ENCODE peak calls at places on chromosomes 5 and 9, in ten cellular contexts. One of them, this sample, is unnamed.

GRCh38 chr5:9712506-9713285 is 82.5 kb upstream of the TAS2R1 start:
- DNase-seq in brain microvascular endothelial cell: peak; percentile 64
- DNase-seq in GM12864: no peak
- DNase-seq in coronary artery: no peak
- DNase-seq in HL-60: no peak
- DNase-seq in cardiac fibroblast: no peak
- DNase-seq in adrenal gland: no peak
- DNase-seq in K562: no peak
- DNase-seq in psoas muscle: no peak
- DNase-seq in pancreas: no peak
- DNase-seq in this sample: peak; percentile 2

GRCh38 chr9:35745569-35745968 is 3.5 kb downstream of the GBA2 start:
- DNase-seq in brain microvascular endothelial cell: no peak
- DNase-seq in GM12864: no peak
- DNase-seq in coronary artery: no peak
- DNase-seq in HL-60: no peak
- DNase-seq in cardiac fibroblast: no peak
- DNase-seq in adrenal gland: peak; percentile 9
- DNase-seq in K562: no peak
- DNase-seq in psoas muscle: no peak
- DNase-seq in pancreas: no peak
- DNase-seq in this sample: no peak

GRCh38 chr9:38039907-38040682 is 28.9 kb downstream of the SHB start:
- DNase-seq in brain microvascular endothelial cell: no peak
- DNase-seq in GM12864: no peak
- DNase-seq in coronary artery: no peak
- DNase-seq in HL-60: no peak
- DNase-seq in cardiac fibroblast: no peak
- DNase-seq in adrenal gland: no peak
- DNase-seq in K562: peak; percentile 81
- DNase-seq in psoas muscle: no peak
- DNase-seq in pancreas: no peak
- DNase-seq in this sample: no peak

GRCh38 chr9:99154356-99154755 is 49.4 kb downstream of the TGFBR1 start:
- DNase-seq in brain microvascular endothelial cell: no peak
- DNase-seq in GM12864: no peak
- DNase-seq in coronary artery: no peak
- DNase-seq in HL-60: no peak
- DNase-seq in cardiac fibroblast: no peak
- DNase-seq in adrenal gland: no peak
- DNase-seq in K562: no peak
- DNase-seq in psoas muscle: no peak
- DNase-seq in pancreas: no peak
- DNase-seq in this sample: no peak

GRCh38 chr9:36746415-36746814 is 173.7 kb downstream of the MELK start:
- DNase-seq in brain microvascular endothelial cell: no peak
- DNase-seq in GM12864: no peak
- DNase-seq in coronary artery: no peak
- DNase-seq in HL-60: no peak
- DNase-seq in cardiac fibroblast: no peak
- DNase-seq in adrenal gland: no peak
- DNase-seq in K562: no peak
- DNase-seq in psoas muscle: no peak
- DNase-seq in pancreas: no peak
- DNase-seq in this sample: no peak

GRCh38 chr9:9790216-9790872 is 822.5 kb downstream of the PTPRD start:
- DNase-seq in brain microvascular endothelial cell: peak; percentile 26
- DNase-seq in GM12864: peak; percentile 4
- DNase-seq in coronary artery: no peak
- DNase-seq in HL-60: peak; percentile 6
- DNase-seq in cardiac fibroblast: peak; percentile 5
- DNase-seq in adrenal gland: peak; percentile 45
- DNase-seq in K562: no peak
- DNase-seq in psoas muscle: no peak
- DNase-seq in pancreas: no peak
- DNase-seq in this sample: peak; percentile 10

GRCh38 chr9:125758986-125759811 is 12.0 kb downstream of the PBX3 start:
- DNase-seq in brain microvascular endothelial cell: no peak
- DNase-seq in GM12864: no peak
- DNase-seq in coronary artery: no peak
- DNase-seq in HL-60: peak; percentile 87
- DNase-seq in cardiac fibroblast: peak; percentile 36
- DNase-seq in adrenal gland: peak; percentile 38
- DNase-seq in K562: no peak
- DNase-seq in psoas muscle: no peak
- DNase-seq in pancreas: no peak
- DNase-seq in this sample: no peak

GRCh38 chr9:107983191-107983603 is 493.6 kb upstream of the KLF4 start:
- DNase-seq in brain microvascular endothelial cell: peak; percentile 18
- DNase-seq in GM12864: no peak
- DNase-seq in coronary artery: no peak
- DNase-seq in HL-60: no peak
- DNase-seq in cardiac fibroblast: peak; percentile 21
- DNase-seq in adrenal gland: no peak
- DNase-seq in K562: no peak
- DNase-seq in psoas muscle: no peak
- DNase-seq in pancreas: no peak
- DNase-seq in this sample: peak; percentile 7

GRCh38 chr9:6672118-6672517 is 26.6 kb upstream of the GLDC start:
- DNase-seq in brain microvascular endothelial cell: no peak
- DNase-seq in GM12864: no peak
- DNase-seq in coronary artery: no peak
- DNase-seq in HL-60: no peak
- DNase-seq in cardiac fibroblast: no peak
- DNase-seq in adrenal gland: no peak
- DNase-seq in K562: no peak
- DNase-seq in psoas muscle: no peak
- DNase-seq in pancreas: no peak
- DNase-seq in this sample: no peak

GRCh38 chr9:84788803-84789462 is 119.4 kb downstream of the NTRK2 start:
- DNase-seq in brain microvascular endothelial cell: no peak
- DNase-seq in GM12864: no peak
- DNase-seq in coronary artery: no peak
- DNase-seq in HL-60: no peak
- DNase-seq in cardiac fibroblast: no peak
- DNase-seq in adrenal gland: no peak
- DNase-seq in K562: no peak
- DNase-seq in psoas muscle: no peak
- DNase-seq in pancreas: no peak
- DNase-seq in this sample: no peak

GRCh38 chr5:141618030-141618803 is 583 bp downstream of the DIAPH1 start:
- DNase-seq in brain microvascular endothelial cell: no peak
- DNase-seq in GM12864: no peak
- DNase-seq in coronary artery: peak; percentile 81
- DNase-seq in HL-60: peak; percentile 53
- DNase-seq in cardiac fibroblast: peak; percentile 42
- DNase-seq in adrenal gland: peak; percentile 70
- DNase-seq in K562: peak; percentile 68
- DNase-seq in psoas muscle: peak; percentile 49
- DNase-seq in pancreas: peak; percentile 81
- DNase-seq in this sample: no peak

GRCh38 chr5:148401604-148402003 is 17.8 kb downstream of the FBXO38 start:
- DNase-seq in brain microvascular endothelial cell: no peak
- DNase-seq in GM12864: no peak
- DNase-seq in coronary artery: no peak
- DNase-seq in HL-60: no peak
- DNase-seq in cardiac fibroblast: peak; percentile 28
- DNase-seq in adrenal gland: no peak
- DNase-seq in K562: no peak
- DNase-seq in psoas muscle: no peak
- DNase-seq in pancreas: no peak
- DNase-seq in this sample: no peak

GRCh38 chr9:14349818-14350333 is 35.9 kb upstream of the NFIB start:
- DNase-seq in brain microvascular endothelial cell: no peak
- DNase-seq in GM12864: no peak
- DNase-seq in coronary artery: no peak
- DNase-seq in HL-60: no peak
- DNase-seq in cardiac fibroblast: peak; percentile 30
- DNase-seq in adrenal gland: no peak
- DNase-seq in K562: no peak
- DNase-seq in psoas muscle: no peak
- DNase-seq in pancreas: no peak
- DNase-seq in this sample: no peak

GRCh38 chr9:136363106-136363605 is 388 bp downstream of the DNLZ start:
- DNase-seq in brain microvascular endothelial cell: peak; percentile 88
- DNase-seq in GM12864: peak; percentile 75
- DNase-seq in coronary artery: peak; percentile 98
- DNase-seq in HL-60: peak; percentile 95
- DNase-seq in cardiac fibroblast: peak; percentile 97
- DNase-seq in adrenal gland: peak; percentile 98
- DNase-seq in K562: peak; percentile 99
- DNase-seq in psoas muscle: peak; percentile 98
- DNase-seq in pancreas: peak; percentile 98
- DNase-seq in this sample: peak; percentile 54
- H3K4me3 ChIP-seq in brain microvascular endothelial cell: peak overlapping the region; percentile 71
- H3K4me3 ChIP-seq in GM12864: peak overlapping the region; percentile 84
- H3K4me3 ChIP-seq in coronary artery: peak overlapping the region; percentile 92
- H3K4me3 ChIP-seq in HL-60: peak overlapping the region; percentile 62
- H3K4me3 ChIP-seq in cardiac fibroblast: peak overlapping the region; percentile 69
- H3K4me3 ChIP-seq in adrenal gland: peak overlapping the region; percentile 62
- H3K4me3 ChIP-seq in K562: peak overlapping the region; percentile 99
- H3K4me3 ChIP-seq in psoas muscle: peak overlapping the region; percentile 93
- H3K4me3 ChIP-seq in pancreas: peak overlapping the region; percentile 81
- H3K4me3 ChIP-seq in this sample: peak overlapping the region; percentile 67

GRCh38 chr5:1004598-1005361 is 3.8 kb upstream of the NKD2 start:
- DNase-seq in brain microvascular endothelial cell: no peak
- DNase-seq in GM12864: no peak
- DNase-seq in coronary artery: no peak
- DNase-seq in HL-60: peak; percentile 29
- DNase-seq in cardiac fibroblast: peak; percentile 54
- DNase-seq in adrenal gland: peak; percentile 72
- DNase-seq in K562: peak; percentile 85
- DNase-seq in psoas muscle: peak; percentile 84
- DNase-seq in pancreas: peak; percentile 86
- DNase-seq in this sample: no peak
- TF ChIP-seq CTCF in brain microvascular endothelial cell: peak; percentile 27
- TF ChIP-seq CTCF in GM12864: peak; percentile 31
- TF ChIP-seq CTCF in coronary artery: no peak
- TF ChIP-seq CTCF in HL-60: peak; percentile 13
- TF ChIP-seq CTCF in cardiac fibroblast: peak; percentile 44
- TF ChIP-seq CTCF in adrenal gland: no peak
- TF ChIP-seq CTCF in K562: peak; percentile 66
- TF ChIP-seq CTCF in psoas muscle: peak; percentile 35
- TF ChIP-seq CTCF in pancreas: no peak
- TF ChIP-seq CTCF in this sample: peak; percentile 36

DNA sequence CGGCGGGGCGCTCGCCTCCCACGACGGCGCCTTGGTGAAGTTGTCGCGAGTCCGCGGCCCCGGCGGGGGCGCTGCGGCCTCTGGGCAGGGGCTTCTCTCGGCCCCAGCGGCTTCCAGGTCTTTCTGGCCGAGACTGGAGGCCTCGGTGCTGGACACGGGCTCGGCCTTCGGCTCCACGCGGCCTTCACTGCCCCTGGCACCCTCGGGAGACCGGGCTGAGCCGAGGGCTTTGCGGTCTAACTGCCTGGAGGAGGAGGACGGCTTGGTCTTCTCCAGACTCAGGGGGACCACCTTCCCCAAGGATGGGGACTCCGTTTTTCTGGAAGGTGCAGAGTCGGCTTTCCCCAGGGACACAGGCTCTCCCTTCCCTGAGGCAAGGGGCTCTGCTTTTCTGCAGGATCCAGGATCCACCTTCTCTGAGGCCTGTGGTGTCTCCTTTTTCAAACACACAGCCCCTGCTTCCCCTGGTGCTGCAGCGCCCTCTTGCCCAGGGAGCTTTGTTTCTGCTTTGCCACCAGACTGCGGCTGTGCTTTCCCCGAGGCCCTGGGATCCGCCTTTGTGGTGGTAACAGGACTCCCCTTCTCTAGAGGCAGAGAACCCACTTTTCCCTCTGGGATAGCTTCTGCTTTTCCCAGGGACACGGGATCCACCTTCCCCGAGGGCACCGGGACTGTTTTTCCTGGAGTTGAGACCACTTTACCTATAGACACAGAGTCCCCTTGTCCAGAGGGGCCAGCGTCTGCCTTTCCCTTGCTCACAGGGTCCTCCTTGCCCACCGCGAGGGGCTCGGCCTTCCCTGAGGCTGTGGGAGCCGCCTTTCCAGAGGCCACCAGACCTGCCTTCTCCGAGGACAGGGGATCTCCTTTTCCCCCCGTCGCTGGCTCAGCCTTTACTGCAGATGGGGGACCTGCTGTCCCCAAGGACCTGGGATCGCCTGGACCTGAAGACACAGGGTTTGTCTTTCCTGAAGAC is 12.3 kb downstream of the GPRIN1 start:
- DNase-seq in brain microvascular endothelial cell: no peak
- DNase-seq in GM12864: no peak
- DNase-seq in coronary artery: no peak
- DNase-seq in HL-60: peak; percentile 63
- DNase-seq in cardiac fibroblast: no peak
- DNase-seq in adrenal gland: no peak
- DNase-seq in K562: no peak
- DNase-seq in psoas muscle: no peak
- DNase-seq in pancreas: no peak
- DNase-seq in this sample: no peak
- H3K4me3 ChIP-seq in brain microvascular endothelial cell: no peak overlapping the region
- H3K4me3 ChIP-seq in GM12864: no peak overlapping the region
- H3K4me3 ChIP-seq in coronary artery: peak overlapping the region; percentile 68
- H3K4me3 ChIP-seq in HL-60: no peak overlapping the region
- H3K4me3 ChIP-seq in cardiac fibroblast: no peak overlapping the region
- H3K4me3 ChIP-seq in adrenal gland: no peak overlapping the region
- H3K4me3 ChIP-seq in K562: no peak overlapping the region
- H3K4me3 ChIP-seq in psoas muscle: peak overlapping the region; percentile 49
- H3K4me3 ChIP-seq in pancreas: no peak overlapping the region
- H3K4me3 ChIP-seq in this sample: no peak overlapping the region

GRCh38 chr9:88659126-88659525 is 124.1 kb downstream of the NXNL2 start:
- DNase-seq in brain microvascular endothelial cell: no peak
- DNase-seq in GM12864: no peak
- DNase-seq in coronary artery: no peak
- DNase-seq in HL-60: no peak
- DNase-seq in cardiac fibroblast: no peak
- DNase-seq in adrenal gland: no peak
- DNase-seq in K562: no peak
- DNase-seq in psoas muscle: no peak
- DNase-seq in pancreas: no peak
- DNase-seq in this sample: no peak

GRCh38 chr9:88657893-88658292 is 122.9 kb downstream of the NXNL2 start:
- DNase-seq in brain microvascular endothelial cell: peak; percentile 77
- DNase-seq in GM12864: no peak
- DNase-seq in coronary artery: no peak
- DNase-seq in HL-60: no peak
- DNase-seq in cardiac fibroblast: peak; percentile 88
- DNase-seq in adrenal gland: no peak
- DNase-seq in K562: no peak
- DNase-seq in psoas muscle: no peak
- DNase-seq in pancreas: no peak
- DNase-seq in this sample: no peak

GRCh38 chr9:88661759-88662158 is 126.8 kb downstream of the NXNL2 start:
- DNase-seq in brain microvascular endothelial cell: peak; percentile 39
- DNase-seq in GM12864: no peak
- DNase-seq in coronary artery: no peak
- DNase-seq in HL-60: no peak
- DNase-seq in cardiac fibroblast: peak; percentile 38
- DNase-seq in adrenal gland: no peak
- DNase-seq in K562: no peak
- DNase-seq in psoas muscle: no peak
- DNase-seq in pancreas: no peak
- DNase-seq in this sample: no peak

GRCh38 chr9:88658311-88658822 is 123.4 kb downstream of the NXNL2 start:
- DNase-seq in brain microvascular endothelial cell: peak; percentile 48
- DNase-seq in GM12864: no peak
- DNase-seq in coronary artery: no peak
- DNase-seq in HL-60: no peak
- DNase-seq in cardiac fibroblast: peak; percentile 92
- DNase-seq in adrenal gland: peak; percentile 82
- DNase-seq in K562: no peak
- DNase-seq in psoas muscle: peak; percentile 50
- DNase-seq in pancreas: no peak
- DNase-seq in this sample: no peak

GRCh38 chr9:88660611-88661010 is 125.6 kb downstream of the NXNL2 start:
- DNase-seq in brain microvascular endothelial cell: peak; percentile 57
- DNase-seq in GM12864: no peak
- DNase-seq in coronary artery: no peak
- DNase-seq in HL-60: peak; percentile 38
- DNase-seq in cardiac fibroblast: peak; percentile 60
- DNase-seq in adrenal gland: no peak
- DNase-seq in K562: no peak
- DNase-seq in psoas muscle: no peak
- DNase-seq in pancreas: no peak
- DNase-seq in this sample: no peak
- TF ChIP-seq CTCF in brain microvascular endothelial cell: peak; percentile 73
- TF ChIP-seq CTCF in GM12864: peak; percentile 43
- TF ChIP-seq CTCF in coronary artery: no peak
- TF ChIP-seq CTCF in HL-60: peak; percentile 11
- TF ChIP-seq CTCF in cardiac fibroblast: peak; percentile 67
- TF ChIP-seq CTCF in adrenal gland: peak; percentile 41
- TF ChIP-seq CTCF in K562: peak; percentile 24
- TF ChIP-seq CTCF in psoas muscle: no peak
- TF ChIP-seq CTCF in pancreas: no peak
- TF ChIP-seq CTCF in this sample: peak; percentile 49